ENCODE peak calls at places on chromosomes 2 and 18, in eight cellular contexts. One of them, this sample, is unnamed.
A peak's percentile ranks its signal among the peaks of the same experiment; 100 is the strongest.

GRCh38 chr2:44330801-44331200 is 30.5 kb downstream of the PREPL start:
- DNase-seq in endothelial cell of umbilical vein: no peak
- DNase-seq in K562: no peak
- DNase-seq in HCT116: no peak
- DNase-seq in sigmoid colon: no peak
- DNase-seq in Panc1: no peak
- DNase-seq in spleen: no peak
- DNase-seq in stomach: no peak
- DNase-seq in this sample: no peak

GRCh38 chr2:109384308-109385271 is 229.2 kb downstream of the SEPTIN10 start:
- DNase-seq in endothelial cell of umbilical vein: peak; percentile 15
- DNase-seq in stomach: no peak
- DNase-seq in Panc1: no peak
- DNase-seq in spleen: peak; percentile 73
- DNase-seq in K562: no peak
- DNase-seq in HCT116: no peak
- DNase-seq in sigmoid colon: peak; percentile 58
- DNase-seq in this sample: no peak

GRCh38 chr2:168848220-168848619 is 42.0 kb downstream of the SPC25 start:
- DNase-seq in endothelial cell of umbilical vein: no peak
- DNase-seq in spleen: no peak
- DNase-seq in sigmoid colon: no peak
- DNase-seq in stomach: no peak
- DNase-seq in HCT116: no peak
- DNase-seq in K562: no peak
- DNase-seq in Panc1: no peak
- DNase-seq in this sample: peak; percentile 28

GRCh38 chr2:235146871-235147565 is 195.2 kb downstream of the SH3BP4 start:
- DNase-seq in stomach: no peak
- DNase-seq in HCT116: no peak
- DNase-seq in K562: no peak
- DNase-seq in endothelial cell of umbilical vein: no peak
- DNase-seq in sigmoid colon: no peak
- DNase-seq in spleen: no peak
- DNase-seq in Panc1: no peak
- DNase-seq in this sample: no peak

GRCh38 chr2:189581354-189582139 is 961 bp upstream of the SLC40A1 start:
- DNase-seq in endothelial cell of umbilical vein: no peak
- DNase-seq in Panc1: no peak
- DNase-seq in stomach: peak; percentile 27
- DNase-seq in sigmoid colon: peak; percentile 70
- DNase-seq in spleen: peak; percentile 56
- DNase-seq in K562: peak; percentile 81
- DNase-seq in HCT116: no peak
- DNase-seq in this sample: peak; percentile 82

GRCh38 chr2:10954416-10954815 is 42.7 kb downstream of the KCNF1 start:
- DNase-seq in endothelial cell of umbilical vein: no peak
- DNase-seq in sigmoid colon: no peak
- DNase-seq in stomach: no peak
- DNase-seq in K562: no peak
- DNase-seq in Panc1: no peak
- DNase-seq in HCT116: no peak
- DNase-seq in spleen: no peak
- DNase-seq in this sample: no peak

GRCh38 chr2:10877691-10878111 is 34.0 kb upstream of the KCNF1 start:
- DNase-seq in sigmoid colon: no peak
- DNase-seq in Panc1: no peak
- DNase-seq in stomach: no peak
- DNase-seq in spleen: no peak
- DNase-seq in HCT116: no peak
- DNase-seq in K562: no peak
- DNase-seq in endothelial cell of umbilical vein: no peak
- DNase-seq in this sample: no peak

GRCh38 chr2:236663671-236664101 is 94.1 kb downstream of the ACKR3 start:
- DNase-seq in sigmoid colon: peak; percentile 79
- DNase-seq in endothelial cell of umbilical vein: no peak
- DNase-seq in K562: no peak
- DNase-seq in HCT116: no peak
- DNase-seq in Panc1: no peak
- DNase-seq in spleen: no peak
- DNase-seq in stomach: no peak
- DNase-seq in this sample: no peak

GRCh38 chr2:99066602-99067001 is 74.9 kb upstream of the C2orf15 start:
- DNase-seq in HCT116: peak; percentile 15
- DNase-seq in endothelial cell of umbilical vein: peak; percentile 68
- DNase-seq in Panc1: no peak
- DNase-seq in stomach: peak; percentile 39
- DNase-seq in K562: no peak
- DNase-seq in spleen: no peak
- DNase-seq in sigmoid colon: no peak
- DNase-seq in this sample: peak; percentile 69

GRCh38 chr2:5549061-5549601 is 143.1 kb upstream of the SOX11 start:
- DNase-seq in HCT116: no peak
- DNase-seq in K562: no peak
- DNase-seq in Panc1: no peak
- DNase-seq in sigmoid colon: no peak
- DNase-seq in endothelial cell of umbilical vein: no peak
- DNase-seq in stomach: no peak
- DNase-seq in spleen: no peak
- DNase-seq in this sample: peak; percentile 11

GRCh38 chr18:58186258-58186948 is 142.4 kb downstream of the NEDD4L start:
- DNase-seq in endothelial cell of umbilical vein: peak; percentile 85
- DNase-seq in spleen: no peak
- DNase-seq in stomach: peak; percentile 65
- DNase-seq in HCT116: no peak
- DNase-seq in K562: no peak
- DNase-seq in Panc1: peak; percentile 70
- DNase-seq in sigmoid colon: no peak
- DNase-seq in this sample: no peak

GRCh38 chr2:144460981-144461766 is 58.7 kb downstream of the ZEB2 start:
- DNase-seq in endothelial cell of umbilical vein: no peak
- DNase-seq in stomach: no peak
- DNase-seq in HCT116: no peak
- DNase-seq in spleen: no peak
- DNase-seq in Panc1: no peak
- DNase-seq in sigmoid colon: no peak
- DNase-seq in K562: no peak
- DNase-seq in this sample: no peak

GRCh38 chr2:144519934-144520717 is at the start of gene ZEB2:
- DNase-seq in endothelial cell of umbilical vein: peak; percentile 87
- DNase-seq in HCT116: peak; percentile 19
- DNase-seq in K562: peak; percentile 50
- DNase-seq in stomach: no peak
- DNase-seq in Panc1: no peak
- DNase-seq in sigmoid colon: peak; percentile 88
- DNase-seq in spleen: peak; percentile 83
- DNase-seq in this sample: peak; percentile 72

GRCh38 chr2:171430516-171431410 is 3.0 kb downstream of the METTL8 start:
- DNase-seq in HCT116: no peak
- DNase-seq in Panc1: no peak
- DNase-seq in stomach: no peak
- DNase-seq in spleen: no peak
- DNase-seq in K562: no peak
- DNase-seq in sigmoid colon: no peak
- DNase-seq in endothelial cell of umbilical vein: no peak
- DNase-seq in this sample: no peak

GRCh38 chr2:136112317-136112891 is 5.5 kb downstream of the CXCR4 start:
- DNase-seq in Panc1: no peak
- DNase-seq in endothelial cell of umbilical vein: no peak
- DNase-seq in K562: no peak
- DNase-seq in HCT116: no peak
- DNase-seq in stomach: no peak
- DNase-seq in sigmoid colon: no peak
- DNase-seq in spleen: no peak
- DNase-seq in this sample: no peak

GRCh38 chr2:230520875-230521155 is 104.8 kb downstream of the SP100 start:
- DNase-seq in K562: no peak
- DNase-seq in stomach: no peak
- DNase-seq in endothelial cell of umbilical vein: no peak
- DNase-seq in HCT116: no peak
- DNase-seq in sigmoid colon: no peak
- DNase-seq in spleen: no peak
- DNase-seq in Panc1: peak; percentile 8
- DNase-seq in this sample: no peak

GRCh38 chr18:77101410-77102245 is 31.0 kb downstream of the MBP start:
- DNase-seq in endothelial cell of umbilical vein: peak; percentile 91
- DNase-seq in sigmoid colon: peak; percentile 93
- DNase-seq in stomach: peak; percentile 76
- DNase-seq in Panc1: peak; percentile 99
- DNase-seq in K562: no peak
- DNase-seq in HCT116: peak; percentile 89
- DNase-seq in spleen: peak; percentile 91
- DNase-seq in this sample: peak; percentile 38

GRCh38 chr18:9233771-9234440 is 97.3 kb downstream of the ANKRD12 start:
- DNase-seq in K562: no peak
- DNase-seq in Panc1: no peak
- DNase-seq in spleen: no peak
- DNase-seq in HCT116: no peak
- DNase-seq in sigmoid colon: no peak
- DNase-seq in endothelial cell of umbilical vein: no peak
- DNase-seq in stomach: no peak
- DNase-seq in this sample: peak; percentile 54

GRCh38 chr2:101748000-101748399 is 50.5 kb downstream of the MAP4K4 start:
- DNase-seq in Panc1: no peak
- DNase-seq in K562: no peak
- DNase-seq in endothelial cell of umbilical vein: no peak
- DNase-seq in stomach: no peak
- DNase-seq in spleen: no peak
- DNase-seq in sigmoid colon: no peak
- DNase-seq in HCT116: no peak
- DNase-seq in this sample: no peak

GRCh38 chr2:142596334-142597088 is 281.0 kb upstream of the KYNU start:
- DNase-seq in Panc1: peak; percentile 36
- DNase-seq in endothelial cell of umbilical vein: no peak
- DNase-seq in sigmoid colon: no peak
- DNase-seq in K562: no peak
- DNase-seq in spleen: no peak
- DNase-seq in stomach: no peak
- DNase-seq in HCT116: no peak
- DNase-seq in this sample: no peak

GRCh38 chr2:20062615-20063545 is 11.5 kb upstream of the LAPTM4A start:
- DNase-seq in stomach: no peak
- DNase-seq in sigmoid colon: peak; percentile 82
- DNase-seq in spleen: no peak
- DNase-seq in endothelial cell of umbilical vein: no peak
- DNase-seq in K562: no peak
- DNase-seq in Panc1: no peak
- DNase-seq in HCT116: no peak
- DNase-seq in this sample: no peak

GRCh38 chr2:15560988-15561573 is at the start of gene NBAS:
- DNase-seq in sigmoid colon: peak; percentile 92
- DNase-seq in HCT116: peak; percentile 64
- DNase-seq in spleen: peak; percentile 93
- DNase-seq in endothelial cell of umbilical vein: peak; percentile 89
- DNase-seq in Panc1: peak; percentile 74
- DNase-seq in stomach: peak; percentile 86
- DNase-seq in K562: peak; percentile 77
- DNase-seq in this sample: peak; percentile 92
- TF ChIP-seq POLR2AphosphoS5 in sigmoid colon: peak; percentile 79
- TF ChIP-seq POLR2AphosphoS5 in HCT116: peak; percentile 87
- TF ChIP-seq POLR2AphosphoS5 in spleen: peak; percentile 87
- TF ChIP-seq POLR2AphosphoS5 in endothelial cell of umbilical vein: peak; percentile 63
- TF ChIP-seq POLR2AphosphoS5 in Panc1: peak; percentile 71
- TF ChIP-seq POLR2AphosphoS5 in stomach: peak; percentile 90
- TF ChIP-seq POLR2AphosphoS5 in K562: peak; percentile 66
- TF ChIP-seq POLR2AphosphoS5 in this sample: peak; percentile 75

GRCh38 chr2:100344433-100344832 is 22.1 kb upstream of the LONRF2 start:
- DNase-seq in HCT116: no peak
- DNase-seq in stomach: no peak
- DNase-seq in Panc1: no peak
- DNase-seq in K562: no peak
- DNase-seq in endothelial cell of umbilical vein: no peak
- DNase-seq in sigmoid colon: no peak
- DNase-seq in spleen: no peak
- DNase-seq in this sample: no peak
- H3K4me1 ChIP-seq in HCT116: no peaks in the 10 kb centered on the region
- H3K4me1 ChIP-seq in stomach: peaks cover 4% of the 10 kb centered on the region
- H3K4me1 ChIP-seq in Panc1: no peaks in the 10 kb centered on the region
- H3K4me1 ChIP-seq in K562: peaks cover 6% of the 10 kb centered on the region
- H3K4me1 ChIP-seq in endothelial cell of umbilical vein: no peaks in the 10 kb centered on the region
- H3K4me1 ChIP-seq in sigmoid colon: no peaks in the 10 kb centered on the region
- H3K4me1 ChIP-seq in spleen: no peaks in the 10 kb centered on the region
- H3K4me1 ChIP-seq in this sample: no peaks in the 10 kb centered on the region

GRCh38 chr2:46187112-46187618 is 110.0 kb upstream of the EPAS1 start:
- DNase-seq in K562: no peak
- DNase-seq in sigmoid colon: peak; percentile 83
- DNase-seq in endothelial cell of umbilical vein: peak; percentile 70
- DNase-seq in HCT116: no peak
- DNase-seq in spleen: no peak
- DNase-seq in Panc1: no peak
- DNase-seq in stomach: peak; percentile 64
- DNase-seq in this sample: no peak

GRCh38 chr2:46188041-46188715 is 109.0 kb upstream of the EPAS1 start:
- DNase-seq in HCT116: no peak
- DNase-seq in spleen: no peak
- DNase-seq in K562: no peak
- DNase-seq in stomach: no peak
- DNase-seq in endothelial cell of umbilical vein: peak; percentile 61
- DNase-seq in Panc1: no peak
- DNase-seq in sigmoid colon: no peak
- DNase-seq in this sample: no peak

GRCh38 chr2:46183426-46183825 is 113.8 kb upstream of the EPAS1 start:
- DNase-seq in endothelial cell of umbilical vein: no peak
- DNase-seq in sigmoid colon: no peak
- DNase-seq in Panc1: no peak
- DNase-seq in spleen: no peak
- DNase-seq in HCT116: no peak
- DNase-seq in stomach: no peak
- DNase-seq in K562: no peak
- DNase-seq in this sample: no peak

GRCh38 chr2:46181789-46182530 is 115.2 kb upstream of the EPAS1 start:
- DNase-seq in sigmoid colon: no peak
- DNase-seq in Panc1: no peak
- DNase-seq in stomach: no peak
- DNase-seq in spleen: no peak
- DNase-seq in endothelial cell of umbilical vein: no peak
- DNase-seq in K562: peak; percentile 17
- DNase-seq in HCT116: no peak
- DNase-seq in this sample: no peak

GRCh38 chr2:46184794-46185583 is 112.2 kb upstream of the EPAS1 start:
- DNase-seq in spleen: no peak
- DNase-seq in Panc1: no peak
- DNase-seq in K562: peak; percentile 38
- DNase-seq in endothelial cell of umbilical vein: no peak
- DNase-seq in stomach: no peak
- DNase-seq in sigmoid colon: no peak
- DNase-seq in HCT116: no peak
- DNase-seq in this sample: peak; percentile 54
- TF ChIP-seq CTCF in spleen: peak; percentile 22
- TF ChIP-seq CTCF in Panc1: peak; percentile 25
- TF ChIP-seq CTCF in K562: peak; percentile 59
- TF ChIP-seq CTCF in endothelial cell of umbilical vein: peak; percentile 34
- TF ChIP-seq CTCF in stomach: no peak
- TF ChIP-seq CTCF in sigmoid colon: no peak
- TF ChIP-seq CTCF in HCT116: peak; percentile 37
- TF ChIP-seq CTCF in this sample: peak; percentile 63

DNA sequence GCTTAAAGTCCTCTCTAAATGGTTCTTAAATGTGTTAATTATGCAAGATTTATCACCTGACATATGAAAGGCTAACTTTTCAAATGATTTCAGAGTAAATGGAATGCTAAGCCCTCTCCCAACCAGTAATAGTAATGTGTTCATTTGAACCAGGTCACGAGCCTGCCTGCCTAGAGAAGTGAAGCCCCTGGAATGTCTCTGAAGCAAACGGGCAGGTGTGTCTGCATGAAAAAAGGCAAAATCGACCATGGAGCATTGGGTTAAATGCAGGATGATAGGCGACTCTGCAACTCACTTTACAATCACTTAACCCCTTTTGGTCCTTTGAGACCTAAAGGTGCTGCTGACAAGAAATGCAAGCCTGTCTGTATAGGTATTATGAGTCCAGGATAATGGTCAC is 798.4 kb upstream of the ACVR2A start:
- DNase-seq in spleen: no peak
- DNase-seq in stomach: no peak
- DNase-seq in K562: no peak
- DNase-seq in HCT116: no peak
- DNase-seq in sigmoid colon: no peak
- DNase-seq in Panc1: no peak
- DNase-seq in endothelial cell of umbilical vein: no peak
- DNase-seq in this sample: peak; percentile 52
- TF ChIP-seq POLR2AphosphoS5 in spleen: no peak
- TF ChIP-seq POLR2AphosphoS5 in stomach: no peak
- TF ChIP-seq POLR2AphosphoS5 in K562: no peak
- TF ChIP-seq POLR2AphosphoS5 in HCT116: no peak
- TF ChIP-seq POLR2AphosphoS5 in sigmoid colon: no peak
- TF ChIP-seq POLR2AphosphoS5 in Panc1: no peak
- TF ChIP-seq POLR2AphosphoS5 in endothelial cell of umbilical vein: no peak
- TF ChIP-seq POLR2AphosphoS5 in this sample: no peak

This sample was measured in GM23338.